ENCODE peak calls at places on chromosome 10, in five cellular contexts. Z, V, C, I and H are unnamed samples. For H3K4me1, the result is how much of the 10 kb centered on the place peaks cover.

GRCh38 chr10:97188234-97188847 is 2.6 kb upstream of the SLIT1 start:
- DNase-seq in V (no peak), I (no peak), C (no peak), Z (no peak), H (no peak)

GRCh38 chr10:133608855-133609254 is 17.7 kb downstream of the FRG2B start:
- DNase-seq in V (no peak), Z (no peak), C (no peak), I (no peak), H (no peak)

GRCh38 chr10:120186506-120186905 is 270.5 kb upstream of the PLPP4 start:
- DNase-seq in C (no peak), Z (no peak), I (no peak), V (no peak), H (no peak)

GRCh38 chr10:90319188-90319914 is 538.5 kb downstream of the HTR7 start:
- DNase-seq in Z (peak), V (peak), C (peak), I (peak), H (peak)

GRCh38 chr10:104642311-104643022 is 1.4 kb downstream of the SORCS3 start:
- DNase-seq in Z (peak), C (no peak), I (peak), V (peak), H (no peak)

GRCh38 chr10:112275512-112276245 is 7.5 kb upstream of the TECTB start:
- DNase-seq in C (no peak), Z (no peak), I (no peak), V (no peak), H (no peak)

GRCh38 chr10:27695704-27696103 is 49.9 kb downstream of the MKX start:
- DNase-seq in C (no peak), I (no peak), V (no peak), Z (no peak), H (no peak)

GRCh38 chr10:117134084-117135025 is 3.7 kb downstream of the VAX1 start:
- DNase-seq in C (no peak), I (peak), V (peak), Z (peak), H (no peak)

GRCh38 chr10:114634607-114634974 is 23.5 kb downstream of the ABLIM1 start:
- DNase-seq in C (peak), V (no peak), Z (no peak), I (no peak), H (peak)

GRCh38 chr10:101779544-101780186 is 3.6 kb downstream of the NPM3 start:
- DNase-seq in Z (peak), I (peak), V (peak), C (peak), H (peak)

GRCh38 chr10:73644015-73644743 is 2.9 kb upstream of the MYOZ1 start:
- DNase-seq in C (peak), I (peak), V (peak), Z (peak), H (peak)

GRCh38 chr10:71719042-71719441 is 536 bp downstream of the C10orf105 start:
- DNase-seq in V (no peak), I (no peak), Z (no peak), C (no peak), H (peak)

GRCh38 chr10:116044722-116045374 is 228.2 kb downstream of the GFRA1 start:
- DNase-seq in C (no peak), Z (no peak), V (no peak), I (no peak), H (peak)

GRCh38 chr10:69332278-69333010 is 54.1 kb downstream of the HK1 start:
- DNase-seq in C (peak), Z (no peak), V (no peak), I (no peak), H (peak)

GRCh38 chr10:44105643-44106042 is 279.3 kb downstream of the CXCL12 start:
- DNase-seq in C (no peak), Z (no peak), V (no peak), I (no peak), H (no peak)

GRCh38 chr10:64041989-64042490 is 520.8 kb downstream of the REEP3 start:
- DNase-seq in C (no peak), Z (no peak), I (no peak), V (no peak), H (no peak)

GRCh38 chr10:22573820-22574569 is 140.4 kb downstream of the PIP4K2A start:
- DNase-seq in I (peak), Z (no peak), V (no peak), C (no peak), H (peak)

GRCh38 chr10:55627526-55628170 is 733.4 kb downstream of the ZWINT start:
- DNase-seq in I (peak), C (no peak), Z (peak), V (peak), H (peak)

GRCh38 chr10:102113956-102114857 is 6.0 kb downstream of the LDB1 start:
- DNase-seq in I (peak), C (no peak), Z (no peak), V (peak), H (peak)

GRCh38 chr10:73950569-73950968 is 39.6 kb downstream of the PLAU start:
- DNase-seq in V (peak), I (peak), Z (peak), C (no peak), H (no peak)

GRCh38 chr10:115829501-115830215 is 443.3 kb downstream of the GFRA1 start:
- DNase-seq in I (no peak), C (no peak), Z (no peak), V (no peak), H (peak)

GRCh38 chr10:91652364-91652763 is 19.5 kb upstream of the PPP1R3C start:
- DNase-seq in I (no peak), C (peak), Z (no peak), V (no peak), H (peak)

GRCh38 chr10:70476249-70477035 is 2.1 kb upstream of the PALD1 start:
- DNase-seq in C (no peak), Z (no peak), I (no peak), V (no peak), H (no peak)

GRCh38 chr10:3592424-3592823 is 192.6 kb downstream of the KLF6 start:
- DNase-seq in I (no peak), V (no peak), Z (no peak), C (no peak), H (no peak)

GRCh38 chr10:20986049-20986448 is 88.9 kb upstream of the NEBL start:
- DNase-seq in I (no peak), Z (no peak), V (no peak), C (no peak), H (no peak)

GRCh38 chr10:122239578-122240257 is 31.4 kb upstream of the BTBD16 start:
- DNase-seq in C (no peak), I (no peak), Z (no peak), V (no peak), H (no peak)

GRCh38 chr10:93542358-93542791 is 24.1 kb upstream of the FFAR4 start:
- DNase-seq in V (no peak), Z (no peak), I (no peak), C (no peak), H (peak)

GRCh38 chr10:73209705-73210104 is 37.4 kb downstream of the DNAJC9 start:
- DNase-seq in Z (no peak), V (no peak), C (no peak), I (no peak), H (peak)

GRCh38 chr10:35369049-35369760 is 32.9 kb downstream of the CCNY start:
- DNase-seq in C (no peak), I (no peak), Z (no peak), V (no peak), H (peak)

GRCh38 chr10:76287856-76288255 is 856.4 kb downstream of the LRMDA start:
- DNase-seq in V (no peak), C (no peak), Z (no peak), I (no peak), H (peak)

GRCh38 chr10:110681023-110681681 is 37.0 kb downstream of the RBM20 start:
- DNase-seq in C (peak), Z (peak), I (peak), V (peak), H (peak)

GRCh38 chr10:122638106-122638505 is 61.5 kb downstream of the C10orf120 start:
- DNase-seq in Z (no peak), V (no peak), I (no peak), C (no peak), H (no peak)

GRCh38 chr10:26841733-26842317 is 18.9 kb downstream of the ABI1 start:
- DNase-seq in V (no peak), C (no peak), Z (no peak), I (no peak), H (no peak)

GRCh38 chr10:3623746-3624145 is 161.3 kb downstream of the KLF6 start:
- DNase-seq in I (no peak), Z (no peak), C (peak), V (no peak), H (peak)

GRCh38 chr10:116080553-116080952 is 192.5 kb downstream of the GFRA1 start:
- DNase-seq in Z (no peak), V (peak), I (no peak), C (no peak), H (no peak)

GRCh38 chr10:115826391-115826790 is 446.6 kb downstream of the GFRA1 start:
- DNase-seq in I (no peak), Z (no peak), C (no peak), V (no peak), H (no peak)

GRCh38 chr10:117431160-117431559 is 55.9 kb upstream of the PDZD8 start:
- DNase-seq in I (no peak), V (no peak), C (no peak), Z (no peak), H (no peak)

GRCh38 chr10:79269443-79269842 is 77.8 kb upstream of the PPIF start:
- DNase-seq in I (no peak), C (no peak), Z (no peak), V (no peak), H (no peak)
- H3K4me1 ChIP-seq in I (under half), C (half or more), Z (under half), V (under half), H (half or more)

GRCh38 chr10:7117806-7118674 is 292.8 kb downstream of the SFMBT2 start:
- DNase-seq in V (no peak), C (no peak), I (no peak), Z (no peak), H (no peak)
- H2BK12ac ChIP-seq in V (no peak), C (no peak), I (no peak), Z (no peak), H (no peak)

GRCh38 chr10:5485290-5485689 is 14.1 kb downstream of the CALML5 start:
- DNase-seq in V (no peak), I (no peak), Z (no peak), C (no peak), H (no peak)

GRCh38 chr10:5484205-5484604 is 15.2 kb downstream of the CALML5 start:
- DNase-seq in V (no peak), I (no peak), C (no peak), Z (no peak), H (no peak)

GRCh38 chr10:5488272-5489161 is 10.9 kb downstream of the CALML5 start:
- DNase-seq in C (peak), I (no peak), Z (no peak), V (peak), H (no peak)

GRCh38 chr10:5486852-5487235 is 12.5 kb downstream of the CALML5 start:
- DNase-seq in V (no peak), I (no peak), Z (no peak), C (peak), H (no peak)

GRCh38 chr10:5485948-5486851 is 13.2 kb downstream of the CALML5 start:
- DNase-seq in I (no peak), V (no peak), C (no peak), Z (no peak), H (no peak)
- H3K18ac ChIP-seq in I (peak), V (no peak), C (no peak), Z (peak), H (no peak)

DNA sequence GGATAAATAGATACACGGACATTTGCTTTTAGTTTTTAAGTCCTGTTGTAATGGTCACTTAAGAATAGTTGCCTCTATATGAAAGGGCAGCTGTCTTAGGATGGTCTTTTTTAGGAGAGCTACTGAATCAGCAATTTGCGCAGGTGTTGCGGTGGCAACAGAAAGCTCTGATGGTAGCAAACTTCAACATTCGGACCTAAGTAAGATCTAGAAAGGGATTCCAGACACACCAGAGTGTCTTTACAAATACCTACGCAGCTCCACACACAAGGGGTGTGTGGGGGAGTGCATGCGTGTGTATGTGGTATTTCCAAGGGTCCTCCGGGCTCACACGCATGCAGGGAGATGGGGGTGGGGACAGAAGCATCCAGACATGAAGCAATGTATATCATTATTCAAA is 438.6 kb upstream of the MGMT start:
- DNase-seq in C (no peak), I (no peak), Z (no peak), V (no peak), H (no peak)
- H3K4me1 ChIP-seq in C (under half), I (under half), Z (under half), V (under half), H (under half)

GRCh38 chr10:33459597-33459996 is 125.1 kb upstream of the NRP1 start:
- DNase-seq in Z (no peak), C (no peak), I (no peak), V (no peak), H (no peak)
- H2BK12ac ChIP-seq in Z (no peak), C (no peak), I (no peak), V (no peak), H (no peak)

DNA sequence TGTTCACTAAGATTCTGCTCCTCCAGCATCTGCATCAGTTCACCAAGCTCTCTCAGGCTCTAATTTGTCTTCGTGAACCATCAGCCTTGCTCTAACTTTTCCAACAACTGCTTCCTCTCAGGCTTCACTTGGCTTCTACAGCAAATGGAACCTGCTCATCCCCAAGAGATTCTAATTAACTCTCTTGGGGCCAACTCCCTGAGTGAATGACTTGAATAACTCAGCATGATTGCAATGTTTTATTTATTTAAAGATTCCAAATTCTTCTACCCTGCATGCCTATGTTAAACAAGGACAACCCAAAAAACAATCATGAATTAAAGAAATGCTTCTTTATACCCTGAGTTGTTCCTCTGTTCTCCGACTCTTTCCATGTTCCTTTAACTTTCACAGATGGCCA is 194.7 kb upstream of the RHOBTB1 start:
- DNase-seq in C (no peak), Z (no peak), I (no peak), V (no peak), H (no peak)
- H3K18ac ChIP-seq in C (no peak), Z (no peak), I (no peak), V (no peak), H (no peak)